ENCODE peak calls at places on chromosomes 5 and 9, in seven cellular contexts. J is DMS53, U is neuronal stem cell, X is body of pancreas, V is adipocyte, S is fibroblast of lung, P is cardiac muscle cell. D is an unnamed sample.

GRCh38 chr9:69427286-69427685 is 102.3 kb downstream of the ENTREP1 start:
- DNase-seq in J (no peak), U (no peak), X (no peak), V (no peak), S (no peak), P (no peak), D (no peak)

GRCh38 chr9:88237454-88238280 is 99.4 kb upstream of the SPATA31C2 start:
- DNase-seq in J (no peak), U (no peak), X (no peak), V (peak; percentile 3), S (no peak), P (no peak), D (no peak)

GRCh38 chr9:36400332-36401178 is 486 bp upstream of the RNF38 start:
- DNase-seq in J (peak; percentile 93), U (peak; percentile 84), X (peak; percentile 92), V (peak; percentile 94), S (peak; percentile 79), P (peak; percentile 90), D (peak; percentile 92)

GRCh38 chr9:114746591-114746990 is 59.2 kb downstream of the TNFSF15 start:
- DNase-seq in J (peak; percentile 83), U (no peak), X (no peak), V (peak; percentile 87), S (no peak), P (no peak), D (no peak)

GRCh38 chr5:98424681-98425454 is 348.6 kb upstream of the RGMB start:
- DNase-seq in J (no peak), U (no peak), X (no peak), V (peak; percentile 54), S (peak; percentile 46), P (no peak), D (no peak)

GRCh38 chr9:85964949-85965348 is 24.0 kb downstream of the NAA35 start:
- DNase-seq in J (no peak), U (no peak), X (no peak), V (no peak), S (no peak), P (no peak), D (no peak)

GRCh38 chr5:3320317-3320865 is 275.2 kb upstream of the IRX1 start:
- DNase-seq in J (no peak), U (no peak), X (no peak), V (no peak), S (peak; percentile 78), P (no peak), D (no peak)

GRCh38 chr9:88746744-88747398 is 211.9 kb downstream of the NXNL2 start:
- DNase-seq in J (no peak), U (no peak), X (no peak), V (no peak), S (no peak), P (no peak), D (peak; percentile 91)

GRCh38 chr5:123585871-123586270 is 73.9 kb downstream of the CSNK1G3 start:
- DNase-seq in J (no peak), U (no peak), X (no peak), V (no peak), S (peak; percentile 12), P (no peak), D (no peak)

GRCh38 chr9:98318834-98319478 is 63.5 kb upstream of the TBC1D2 start:
- DNase-seq in J (no peak), U (no peak), X (no peak), V (no peak), S (peak; percentile 65), P (peak; percentile 51), D (peak; percentile 14)

GRCh38 chr9:126752881-126753670 is 51.8 kb upstream of the ZBTB43 start:
- DNase-seq in J (no peak), U (no peak), X (no peak), V (no peak), S (no peak), P (no peak), D (no peak)

GRCh38 chr9:33044677-33045282 is 19.7 kb downstream of the DNAJA1 start:
- DNase-seq in J (peak; percentile 81), U (peak; percentile 3), X (peak; percentile 56), V (peak; percentile 35), S (peak; percentile 28), P (peak; percentile 38), D (peak; percentile 57)

GRCh38 chr5:124871299-124871698 is 124.9 kb upstream of the ZNF608 start:
- DNase-seq in J (no peak), U (no peak), X (no peak), V (peak; percentile 20), S (peak; percentile 93), P (peak; percentile 40), D (no peak)

GRCh38 chr9:5510360-5510931 is at the start of gene PDCD1LG2:
- DNase-seq in J (no peak), U (no peak), X (no peak), V (peak; percentile 83), S (peak; percentile 87), P (peak; percentile 79), D (no peak)

GRCh38 chr5:173293817-173294672 is 34.2 kb downstream of the STC2 start:
- DNase-seq in J (peak; percentile 91), U (peak; percentile 90), X (peak; percentile 81), V (peak; percentile 95), S (peak; percentile 53), P (peak; percentile 87), D (peak; percentile 95)

GRCh38 chr5:62281411-62281810 is 24.6 kb upstream of the KIF2A start:
- DNase-seq in J (no peak), U (no peak), X (no peak), V (no peak), S (no peak), P (no peak), D (no peak)